ENCODE peak calls at places on chromosome 11, in five cellular contexts. One of them, this sample, is unnamed. For H3K79me2, the result is how much of the 10 kb centered on the place peaks cover.

GRCh38 chr11:45182902-45183301 is 36.5 kb downstream of the PRDM11 start:
- DNase-seq in mesendoderm: peak
- DNase-seq in mammary epithelial cell: no peak
- DNase-seq in fibroblast of lung: peak
- DNase-seq in hepatocyte: no peak
- DNase-seq in this sample: peak

GRCh38 chr11:125910450-125910849 is 6.1 kb downstream of the DDX25 start:
- DNase-seq in mesendoderm: no peak
- DNase-seq in mammary epithelial cell: no peak
- DNase-seq in fibroblast of lung: no peak
- DNase-seq in hepatocyte: no peak
- DNase-seq in this sample: no peak

GRCh38 chr11:32858731-32859130 is 29.0 kb downstream of the PRRG4 start:
- DNase-seq in mesendoderm: peak
- DNase-seq in fibroblast of lung: no peak
- DNase-seq in mammary epithelial cell: no peak
- DNase-seq in hepatocyte: no peak
- DNase-seq in this sample: no peak

GRCh38 chr11:72045849-72046248 is 34.5 kb downstream of the NUMA1 start:
- DNase-seq in mesendoderm: no peak
- DNase-seq in hepatocyte: peak
- DNase-seq in fibroblast of lung: peak
- DNase-seq in mammary epithelial cell: no peak
- DNase-seq in this sample: no peak

GRCh38 chr11:77148963-77149715 is 21.1 kb downstream of the MYO7A start:
- DNase-seq in mesendoderm: no peak
- DNase-seq in mammary epithelial cell: no peak
- DNase-seq in hepatocyte: no peak
- DNase-seq in fibroblast of lung: no peak
- DNase-seq in this sample: no peak

GRCh38 chr11:128157423-128158298 is 429.7 kb downstream of the ETS1 start:
- DNase-seq in fibroblast of lung: peak
- DNase-seq in mesendoderm: peak
- DNase-seq in mammary epithelial cell: peak
- DNase-seq in hepatocyte: peak
- DNase-seq in this sample: peak

GRCh38 chr11:13229675-13230359 is 47.8 kb upstream of the BMAL1 start:
- DNase-seq in mesendoderm: no peak
- DNase-seq in mammary epithelial cell: no peak
- DNase-seq in fibroblast of lung: peak
- DNase-seq in hepatocyte: no peak
- DNase-seq in this sample: no peak

GRCh38 chr11:86176165-86176884 is 68.2 kb upstream of the EED start:
- DNase-seq in hepatocyte: no peak
- DNase-seq in mammary epithelial cell: peak
- DNase-seq in mesendoderm: no peak
- DNase-seq in fibroblast of lung: peak
- DNase-seq in this sample: no peak

GRCh38 chr11:61918251-61919112 is 1.1 kb upstream of the RAB3IL1 start:
- DNase-seq in hepatocyte: no peak
- DNase-seq in fibroblast of lung: peak
- DNase-seq in mesendoderm: no peak
- DNase-seq in mammary epithelial cell: no peak
- DNase-seq in this sample: no peak

GRCh38 chr11:120125005-120125404 is 12.9 kb downstream of the TRIM29 start:
- DNase-seq in fibroblast of lung: peak
- DNase-seq in hepatocyte: peak
- DNase-seq in mammary epithelial cell: peak
- DNase-seq in mesendoderm: peak
- DNase-seq in this sample: no peak

DNA sequence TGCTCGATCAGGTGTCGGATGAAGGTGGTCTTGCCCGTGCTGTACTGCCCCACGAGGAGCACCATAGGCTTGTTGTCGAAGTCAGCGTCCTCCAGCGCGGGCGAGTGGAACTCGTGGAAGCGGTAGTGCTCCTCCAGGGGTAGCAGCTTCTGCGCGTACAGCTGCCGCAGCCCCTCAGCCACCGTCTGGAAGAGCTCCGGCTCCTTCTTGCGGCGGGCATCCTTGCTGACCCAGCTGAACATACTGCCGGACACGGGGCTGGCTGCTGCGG is 263 bp downstream of the EHD1 start:
- DNase-seq in hepatocyte: no peak
- DNase-seq in mammary epithelial cell: no peak
- DNase-seq in mesendoderm: no peak
- DNase-seq in fibroblast of lung: no peak
- DNase-seq in this sample: no peak
- H3K79me2 ChIP-seq in hepatocyte: half or more
- H3K79me2 ChIP-seq in mammary epithelial cell: under half
- H3K79me2 ChIP-seq in mesendoderm: under half
- H3K79me2 ChIP-seq in fibroblast of lung: under half
- H3K79me2 ChIP-seq in this sample: under half

GRCh38 chr11:57675176-57675941 is 7.4 kb downstream of the ZDHHC5 start:
- DNase-seq in fibroblast of lung: no peak
- DNase-seq in mesendoderm: no peak
- DNase-seq in mammary epithelial cell: no peak
- DNase-seq in hepatocyte: no peak
- DNase-seq in this sample: no peak

GRCh38 chr11:57680552-57680874 is 12.6 kb downstream of the ZDHHC5 start:
- DNase-seq in mesendoderm: no peak
- DNase-seq in fibroblast of lung: no peak
- DNase-seq in hepatocyte: no peak
- DNase-seq in mammary epithelial cell: peak
- DNase-seq in this sample: no peak

GRCh38 chr11:57679396-57679795 is 11.5 kb downstream of the ZDHHC5 start:
- DNase-seq in hepatocyte: no peak
- DNase-seq in mammary epithelial cell: peak
- DNase-seq in fibroblast of lung: no peak
- DNase-seq in mesendoderm: no peak
- DNase-seq in this sample: no peak

GRCh38 chr11:57681168-57681567 is 13.3 kb downstream of the ZDHHC5 start:
- DNase-seq in mammary epithelial cell: no peak
- DNase-seq in fibroblast of lung: no peak
- DNase-seq in mesendoderm: no peak
- DNase-seq in hepatocyte: no peak
- DNase-seq in this sample: no peak
- H3K79me2 ChIP-seq in mammary epithelial cell: half or more
- H3K79me2 ChIP-seq in fibroblast of lung: under half
- H3K79me2 ChIP-seq in mesendoderm: under half
- H3K79me2 ChIP-seq in hepatocyte: half or more
- H3K79me2 ChIP-seq in this sample: under half

DNA sequence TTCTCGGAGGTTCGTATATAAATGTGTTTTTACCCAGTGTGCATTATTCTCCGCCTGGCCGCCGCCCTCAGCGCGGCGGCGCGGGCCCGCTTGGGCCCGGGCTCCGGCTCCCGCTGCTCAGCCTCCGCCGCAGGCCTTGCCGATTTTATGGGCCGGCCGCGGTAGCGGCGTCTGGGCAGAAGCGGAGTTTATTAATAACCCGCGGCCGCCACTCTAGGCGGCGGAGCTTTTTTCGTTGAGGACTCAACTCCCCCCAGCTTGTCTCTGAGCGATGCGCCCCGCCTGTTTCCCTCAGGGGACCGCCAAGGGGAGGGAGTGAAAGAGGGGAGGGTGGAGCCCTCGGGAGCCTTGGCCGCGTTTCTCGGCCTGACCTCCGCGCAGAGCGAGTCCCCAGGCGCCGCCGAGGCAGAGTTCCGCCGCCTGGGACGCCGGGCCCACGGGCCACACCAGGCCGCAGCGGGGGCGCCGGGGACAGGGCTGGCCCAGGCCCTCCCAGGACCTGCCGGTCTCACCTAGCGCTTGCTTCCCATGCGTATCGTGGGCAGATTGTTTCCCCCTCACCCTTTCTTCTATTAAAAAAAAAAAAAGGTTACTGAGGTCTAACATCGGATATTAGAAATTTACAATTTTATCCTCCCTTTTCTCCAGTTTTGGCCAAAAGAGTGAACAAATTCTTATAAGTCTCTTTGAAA is 402 bp downstream of the ZNF143 start:
- DNase-seq in fibroblast of lung: peak
- DNase-seq in mammary epithelial cell: peak
- DNase-seq in mesendoderm: peak
- DNase-seq in hepatocyte: peak
- DNase-seq in this sample: peak
- H3K79me2 ChIP-seq in fibroblast of lung: under half
- H3K79me2 ChIP-seq in mammary epithelial cell: half or more
- H3K79me2 ChIP-seq in mesendoderm: under half
- H3K79me2 ChIP-seq in hepatocyte: half or more
- H3K79me2 ChIP-seq in this sample: half or more

DNA sequence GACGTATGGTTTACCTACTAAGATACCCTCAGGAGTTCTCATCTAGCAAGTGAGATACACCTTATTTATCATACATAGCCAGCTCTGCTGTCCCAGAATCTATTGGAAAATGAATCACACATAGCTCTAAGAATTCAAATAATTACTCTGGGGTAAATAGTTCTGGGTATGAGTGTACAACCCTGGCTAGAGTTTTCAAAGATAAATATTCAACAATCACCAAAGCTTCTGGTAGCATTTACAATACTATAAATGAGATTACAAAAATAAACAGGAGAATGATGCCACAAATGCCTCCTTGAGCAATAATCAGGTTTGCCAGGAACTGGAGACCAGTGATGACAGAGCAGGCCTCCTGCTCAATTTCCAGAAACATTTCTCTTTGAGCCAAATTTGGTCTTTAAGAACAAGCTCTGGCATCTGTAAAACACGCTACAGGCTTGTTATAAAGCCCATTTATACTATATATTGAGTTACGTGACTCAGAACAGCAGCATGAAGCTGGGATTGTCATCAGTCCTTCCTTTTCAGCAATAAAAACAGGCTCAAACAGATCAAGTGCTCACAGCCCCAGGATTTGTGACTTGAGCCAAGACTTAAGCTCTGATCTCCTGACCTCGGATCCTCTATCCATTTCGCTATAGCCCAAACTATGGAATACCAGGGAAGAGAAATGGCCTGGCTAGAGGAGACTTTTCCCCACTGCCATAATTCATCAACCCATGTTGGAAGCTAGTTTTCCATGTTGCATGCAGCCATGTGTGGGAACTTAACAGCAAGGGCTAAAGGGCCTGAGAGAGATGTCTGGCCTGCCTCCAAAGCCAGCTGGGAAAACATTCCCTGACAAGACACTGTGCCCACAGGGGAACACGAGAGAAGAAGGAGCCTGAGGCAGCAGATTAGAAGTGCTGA is 19.7 kb downstream of the RAB30 start:
- DNase-seq in mesendoderm: no peak
- DNase-seq in mammary epithelial cell: peak
- DNase-seq in hepatocyte: peak
- DNase-seq in fibroblast of lung: peak
- DNase-seq in this sample: no peak
- H3K79me2 ChIP-seq in mesendoderm: under half
- H3K79me2 ChIP-seq in mammary epithelial cell: under half
- H3K79me2 ChIP-seq in hepatocyte: under half
- H3K79me2 ChIP-seq in fibroblast of lung: under half
- H3K79me2 ChIP-seq in this sample: under half

DNA sequence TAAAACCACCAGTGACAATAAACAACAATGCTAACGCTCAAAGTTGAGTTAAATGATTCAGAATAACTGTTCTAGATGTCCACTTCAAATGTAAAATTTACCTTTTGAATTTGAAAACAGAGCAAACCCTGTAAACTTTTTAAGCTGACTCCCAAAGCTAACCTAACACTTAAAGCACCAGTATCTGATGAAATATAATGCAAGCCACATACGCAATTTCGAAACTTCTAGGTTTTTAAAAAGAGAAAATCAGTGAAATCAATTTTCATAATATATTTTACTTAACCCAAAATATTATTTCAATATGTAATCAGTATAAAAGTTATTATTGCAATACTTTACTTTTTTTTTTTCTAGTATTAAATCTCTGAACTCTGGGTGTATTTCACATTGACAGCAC is 71.3 kb downstream of the PLEKHA7 start:
- DNase-seq in fibroblast of lung: peak
- DNase-seq in hepatocyte: no peak
- DNase-seq in mesendoderm: no peak
- DNase-seq in mammary epithelial cell: no peak
- DNase-seq in this sample: no peak
- H3K79me2 ChIP-seq in fibroblast of lung: under half
- H3K79me2 ChIP-seq in hepatocyte: under half
- H3K79me2 ChIP-seq in mesendoderm: under half
- H3K79me2 ChIP-seq in mammary epithelial cell: under half
- H3K79me2 ChIP-seq in this sample: under half

GRCh38 chr11:112221263-112221835 is 4.9 kb upstream of the PTS start:
- DNase-seq in fibroblast of lung: no peak
- DNase-seq in hepatocyte: no peak
- DNase-seq in mesendoderm: peak
- DNase-seq in mammary epithelial cell: no peak
- DNase-seq in this sample: no peak
- H3K79me2 ChIP-seq in fibroblast of lung: under half
- H3K79me2 ChIP-seq in hepatocyte: under half
- H3K79me2 ChIP-seq in mesendoderm: under half
- H3K79me2 ChIP-seq in mammary epithelial cell: under half
- H3K79me2 ChIP-seq in this sample: under half

This sample was measured in neural progenitor cell.